ENCODE peak calls at places on chromosomes 5 and 9, in eight cellular contexts. T is lower lobe of right lung, P is Peyer's patch, C is right lobe of liver, A is foreskin fibroblast, V is astrocyte of the cerebellum, J is HFF-Myc, F is A673. B is an unnamed sample.

GRCh38 chr5:139956342-139956741 is 86.8 kb downstream of the NRG2 start:
- DNase-seq in T (no peak), P (no peak), C (no peak), A (no peak), V (no peak), J (no peak), F (no peak), B (no peak)

GRCh38 chr5:162837161-162837560 is 600.2 kb upstream of the CCNG1 start:
- DNase-seq in T (no peak), P (no peak), C (no peak), A (no peak), V (no peak), J (no peak), F (no peak), B (no peak)

GRCh38 chr9:36893911-36894310 is 140.2 kb downstream of the PAX5 start:
- DNase-seq in T (no peak), P (peak), C (no peak), A (no peak), V (no peak), J (no peak), F (no peak), B (no peak)

GRCh38 chr5:178244566-178244965 is 12.0 kb upstream of the PHYKPL start:
- DNase-seq in T (no peak), P (no peak), C (no peak), A (peak), V (no peak), J (no peak), F (no peak), B (no peak)

GRCh38 chr9:72703574-72703973 is 182.2 kb downstream of the TMC1 start:
- DNase-seq in T (no peak), P (no peak), C (no peak), A (peak), V (peak), J (no peak), F (no peak), B (no peak)

GRCh38 chr5:165227515-165227914 is 1722.1 kb downstream of the MAT2B start:
- DNase-seq in T (no peak), P (no peak), C (no peak), A (no peak), V (no peak), J (no peak), F (peak), B (no peak)

GRCh38 chr9:134357631-134358025 is 31.4 kb downstream of the RXRA start:
- DNase-seq in T (no peak), P (no peak), C (no peak), A (no peak), V (no peak), J (no peak), F (no peak), B (no peak)

GRCh38 chr9:137301086-137301947 is 754 bp downstream of the NRARP start:
- DNase-seq in T (peak), P (no peak), C (peak), A (no peak), V (no peak), J (no peak), F (peak), B (no peak)

GRCh38 chr5:98585661-98586310 is 187.7 kb upstream of the RGMB start:
- DNase-seq in T (no peak), P (no peak), C (no peak), A (peak), V (peak), J (no peak), F (no peak), B (no peak)

GRCh38 chr5:73218552-73219171 is 45.7 kb downstream of the TMEM174 start:
- DNase-seq in T (no peak), P (no peak), C (no peak), A (peak), V (peak), J (no peak), F (peak), B (no peak)

GRCh38 chr5:73213566-73213998 is 40.6 kb downstream of the TMEM174 start:
- DNase-seq in T (no peak), P (no peak), C (no peak), A (peak), V (peak), J (peak), F (peak), B (no peak)

GRCh38 chr5:73214921-73215490 is 42.0 kb downstream of the TMEM174 start:
- DNase-seq in T (no peak), P (no peak), C (no peak), A (no peak), V (no peak), J (no peak), F (no peak), B (no peak)

GRCh38 chr5:73215525-73215890 is 42.5 kb downstream of the TMEM174 start:
- DNase-seq in T (no peak), P (no peak), C (no peak), A (no peak), V (no peak), J (no peak), F (no peak), B (no peak)

GRCh38 chr5:73215891-73216610 is 43.1 kb downstream of the TMEM174 start:
- DNase-seq in T (peak), P (peak), C (peak), A (peak), V (no peak), J (peak), F (peak), B (no peak)
- H3K4me3 ChIP-seq in T (peak), P (peak), C (peak), A (peak), V (peak), J (peak), F (peak), B (peak)

GRCh38 chr5:33379757-33380156 is 61.0 kb upstream of the TARS1 start:
- DNase-seq in T (no peak), P (no peak), C (no peak), A (no peak), V (no peak), J (no peak), F (peak), B (no peak)
- TF ChIP-seq CTCF in T (peak), P (peak), C (no peak), A (peak), V (peak), J (peak), F (peak), B (peak)

DNA sequence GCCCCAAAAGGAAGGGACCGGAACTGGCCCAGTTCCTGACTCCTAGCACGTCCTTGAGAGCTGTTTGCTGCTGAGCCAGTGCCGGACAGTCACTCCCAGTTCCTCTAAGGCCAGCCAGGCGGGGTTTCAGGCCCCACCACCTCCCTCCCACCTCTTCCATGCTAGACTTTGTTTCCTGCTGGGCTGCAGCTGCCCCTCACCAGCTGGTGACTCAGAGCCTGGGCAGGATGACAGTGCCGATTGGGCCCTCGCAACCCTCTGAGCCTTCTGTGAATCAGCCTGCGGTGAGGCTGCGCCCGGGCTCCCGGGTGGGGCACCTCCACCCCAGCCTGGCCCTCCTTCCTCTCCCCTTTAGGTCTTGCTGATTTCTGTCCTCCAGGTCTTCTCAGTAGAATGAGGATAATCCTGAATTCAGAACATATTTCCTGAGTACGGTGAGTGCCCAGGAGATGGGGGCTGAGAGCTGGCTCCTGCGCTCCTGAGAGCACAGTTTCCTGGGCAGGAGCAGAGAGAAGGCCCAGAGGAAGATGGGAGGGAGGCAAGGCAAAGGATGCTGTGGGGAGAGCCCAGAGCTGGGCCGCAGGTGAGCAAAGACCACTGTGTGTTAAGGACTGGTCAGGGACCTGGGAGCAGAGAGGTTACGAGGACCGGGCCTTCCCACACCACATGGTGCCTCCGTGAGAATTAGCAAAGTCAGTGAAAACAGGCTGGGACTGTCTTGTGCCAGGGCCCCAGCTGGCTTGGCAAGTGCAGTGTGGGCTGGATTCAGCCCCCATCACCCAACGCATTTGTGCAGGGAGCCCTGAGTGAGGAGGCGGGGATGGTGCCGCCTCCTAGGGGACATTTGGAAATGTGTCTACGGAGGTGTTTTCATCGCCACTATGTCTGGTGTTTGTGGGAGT is 32.9 kb upstream of the STXBP1 start:
- DNase-seq in T (peak), P (peak), C (peak), A (peak), V (peak), J (peak), F (peak), B (peak)
- H3K4me3 ChIP-seq in T (peak), P (peak), C (peak), A (peak), V (peak), J (peak), F (no peak), B (no peak)

GRCh38 chr5:59158637-59159391 is 575.9 kb downstream of the RAB3C start:
- DNase-seq in T (no peak), P (no peak), C (no peak), A (no peak), V (no peak), J (no peak), F (no peak), B (no peak)
- TF ChIP-seq CTCF in T (no peak), P (no peak), C (no peak), A (no peak), V (no peak), J (no peak), F (no peak), B (no peak)

DNA sequence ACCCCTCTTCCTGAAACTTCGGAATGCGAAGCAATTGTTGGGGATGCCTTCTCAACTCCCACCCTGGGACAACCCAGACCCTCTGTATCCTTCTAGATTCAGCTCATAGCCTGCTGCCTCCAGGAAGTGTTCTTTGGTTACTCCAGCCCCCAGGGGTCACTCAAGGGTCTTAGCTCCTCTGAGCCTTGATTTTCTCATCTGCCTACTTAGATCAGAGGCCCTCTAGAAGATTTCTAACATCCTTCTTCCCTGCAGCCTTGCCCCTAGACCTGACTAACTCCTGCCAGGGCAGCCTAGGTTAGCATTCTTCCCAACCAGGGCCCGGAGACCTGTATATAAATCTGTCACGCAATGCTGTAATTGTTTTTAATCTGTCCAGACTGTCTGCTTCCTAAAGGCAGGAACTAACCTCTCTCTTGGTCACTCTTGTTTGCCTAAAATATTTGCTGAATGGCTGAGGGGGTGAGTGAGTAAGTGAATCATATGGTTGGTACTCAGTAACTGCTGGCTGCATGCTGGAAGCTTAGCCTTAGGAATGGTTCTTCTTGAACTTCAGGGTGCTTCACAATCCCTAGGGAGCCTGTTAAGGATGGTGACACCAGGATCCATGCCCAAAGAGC is 8.2 kb downstream of the GALNT10 start:
- DNase-seq in T (no peak), P (no peak), C (no peak), A (peak), V (peak), J (no peak), F (no peak), B (no peak)
- H3K4me3 ChIP-seq in T (no peak), P (no peak), C (no peak), A (no peak), V (no peak), J (no peak), F (no peak), B (no peak)

GRCh38 chr5:27682600-27682999 is 644.2 kb upstream of the CDH9 start:
- DNase-seq in T (no peak), P (no peak), C (no peak), A (no peak), V (no peak), J (no peak), F (peak), B (no peak)
- TF ChIP-seq CTCF in T (no peak), P (no peak), C (no peak), A (no peak), V (peak), J (no peak), F (peak), B (peak)

DNA sequence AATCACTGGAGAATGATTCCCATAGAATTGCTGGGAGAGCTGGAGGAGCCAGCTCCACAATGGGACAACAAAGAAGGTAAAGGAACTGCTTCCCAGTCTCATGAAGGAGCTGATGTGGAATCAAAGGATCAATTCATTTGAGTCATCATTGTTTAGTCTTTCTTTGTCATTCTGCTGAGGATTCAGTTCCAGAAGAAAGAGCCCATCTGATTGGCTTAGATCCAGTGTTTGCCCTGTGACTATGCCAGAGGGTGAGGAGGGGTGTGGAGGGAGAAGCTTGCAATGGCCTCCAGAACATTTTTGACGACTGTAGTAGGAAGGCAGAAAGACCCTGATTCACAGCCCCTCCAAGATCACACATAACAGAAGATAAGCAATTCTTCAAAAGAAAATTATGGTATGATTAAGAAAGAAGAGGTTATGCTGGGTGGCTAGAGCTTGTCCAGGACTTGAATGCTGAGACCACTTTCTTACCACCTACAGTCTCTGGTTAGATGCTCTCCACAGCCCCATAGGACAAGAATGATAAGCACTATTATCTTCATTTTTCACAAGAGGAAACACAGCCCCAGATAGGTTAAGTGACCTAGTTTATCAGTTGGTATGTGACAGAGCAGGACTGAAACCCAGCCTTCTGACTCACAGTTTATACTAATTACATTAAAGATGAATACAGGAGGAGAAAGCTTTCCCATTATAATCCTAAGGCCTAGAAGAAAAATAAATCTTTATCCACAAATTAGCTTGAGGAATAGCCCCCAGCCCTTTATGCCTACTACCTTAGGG is 363.1 kb downstream of the PRELID2 start:
- DNase-seq in T (no peak), P (no peak), C (no peak), A (no peak), V (no peak), J (no peak), F (peak), B (no peak)
- H3K4me3 ChIP-seq in T (no peak), P (no peak), C (no peak), A (no peak), V (no peak), J (no peak), F (no peak), B (no peak)

GRCh38 chr5:117638581-117638980 is 1064.0 kb upstream of the SEMA6A start:
- DNase-seq in T (no peak), P (no peak), C (no peak), A (no peak), V (no peak), J (no peak), F (no peak), B (no peak)
- TF ChIP-seq CTCF in T (no peak), P (no peak), C (no peak), A (no peak), V (no peak), J (no peak), F (no peak), B (no peak)

B was measured in retinal pigment epithelial cell.